ENCODE peak calls at places on chromosomes 2 and 18, in five cellular contexts. R, I, D, C and G are unnamed samples.

GRCh38 chr18:78758496-78758895 is 221.1 kb upstream of the SALL3 start:
- DNase-seq in R (no peak), I (no peak), D (no peak), C (no peak), G (no peak)

GRCh38 chr2:43139996-43140621 is 86.3 kb downstream of the ZFP36L2 start:
- DNase-seq in R (peak; percentile 67), I (peak; percentile 59), D (no peak), C (peak; percentile 64), G (no peak)

GRCh38 chr18:77054606-77055428 is 77.8 kb downstream of the MBP start:
- DNase-seq in R (peak; percentile 91), I (peak; percentile 87), D (peak; percentile 66), C (peak; percentile 84), G (no peak)

GRCh38 chr2:218282173-218282991 is 9.9 kb downstream of the TMBIM1 start:
- DNase-seq in R (peak; percentile 79), I (peak; percentile 91), D (no peak), C (no peak), G (no peak)

GRCh38 chr2:98043101-98043500 is 43.9 kb upstream of the VWA3B start:
- DNase-seq in R (no peak), I (no peak), D (no peak), C (no peak), G (no peak)

GRCh38 chr18:35347991-35348390 is 3.8 kb upstream of the ZNF24 start:
- DNase-seq in R (no peak), I (no peak), D (no peak), C (no peak), G (no peak)

GRCh38 chr2:42895134-42895795 is 102.9 kb upstream of the HAAO start:
- DNase-seq in R (no peak), I (no peak), D (no peak), C (no peak), G (no peak)

GRCh38 chr18:21205695-21206094 is 36.3 kb upstream of the GREB1L start:
- DNase-seq in R (no peak), I (no peak), D (no peak), C (no peak), G (no peak)

GRCh38 chr2:235569837-235570236 is 76.0 kb downstream of the AGAP1 start:
- DNase-seq in R (no peak), I (no peak), D (no peak), C (no peak), G (no peak)

GRCh38 chr2:178233428-178233827 is 39.1 kb downstream of the OSBPL6 start:
- DNase-seq in R (no peak), I (no peak), D (no peak), C (no peak), G (no peak)

GRCh38 chr2:240277807-240278522 is 137.5 kb upstream of the OTOS start:
- DNase-seq in R (no peak), I (no peak), D (no peak), C (no peak), G (no peak)

GRCh38 chr2:230865324-230865765 is 603 bp downstream of the ITM2C start:
- DNase-seq in R (no peak), I (no peak), D (no peak), C (no peak), G (no peak)

GRCh38 chr18:23844991-23845680 is 155.9 kb downstream of the LAMA3 start:
- DNase-seq in R (no peak), I (no peak), D (no peak), C (no peak), G (no peak)

GRCh38 chr2:133843551-133843950 is 275.3 kb upstream of the NCKAP5 start:
- DNase-seq in R (no peak), I (no peak), D (no peak), C (no peak), G (no peak)

GRCh38 chr2:8138923-8139667 is 542.8 kb upstream of the ID2 start:
- DNase-seq in R (no peak), I (peak; percentile 82), D (no peak), C (no peak), G (no peak)

GRCh38 chr2:8597526-8598225 is 84.2 kb upstream of the ID2 start:
- DNase-seq in R (peak; percentile 33), I (no peak), D (no peak), C (no peak), G (no peak)

GRCh38 chr18:21315741-21316187 is 73.7 kb downstream of the GREB1L start:
- DNase-seq in R (no peak), I (no peak), D (no peak), C (no peak), G (no peak)

GRCh38 chr2:28344756-28345291 is 47.8 kb upstream of the FOSL2 start:
- DNase-seq in R (peak; percentile 56), I (no peak), D (no peak), C (peak; percentile 11), G (no peak)

GRCh38 chr18:31892936-31893335 is 50.0 kb downstream of the TRAPPC8 start:
- DNase-seq in R (no peak), I (no peak), D (no peak), C (no peak), G (no peak)

GRCh38 chr18:33839452-33840225 is 261.6 kb downstream of the ASXL3 start:
- DNase-seq in R (no peak), I (no peak), D (peak; percentile 1), C (no peak), G (peak; percentile 10)

GRCh38 chr2:197273485-197273884 is 37.1 kb downstream of the ANKRD44 start:
- DNase-seq in R (peak; percentile 73), I (no peak), D (no peak), C (no peak), G (no peak)

GRCh38 chr2:120231974-120232635 is 8.9 kb upstream of the TMEM185B start:
- DNase-seq in R (no peak), I (peak; percentile 59), D (no peak), C (no peak), G (no peak)

GRCh38 chr2:97718051-97718882 is 4.9 kb downstream of the ZAP70 start:
- DNase-seq in R (peak; percentile 56), I (peak; percentile 49), D (no peak), C (peak; percentile 12), G (no peak)

GRCh38 chr18:27235218-27235870 is 50.2 kb upstream of the CHST9 start:
- DNase-seq in R (no peak), I (no peak), D (no peak), C (no peak), G (no peak)

GRCh38 chr2:64644240-64645013 is 9.3 kb downstream of the SERTAD2 start:
- DNase-seq in R (peak; percentile 84), I (peak; percentile 85), D (peak; percentile 91), C (peak; percentile 82), G (no peak)

GRCh38 chr2:181790716-181791649 is 100.5 kb upstream of the ITPRID2 start:
- DNase-seq in R (no peak), I (no peak), D (peak; percentile 68), C (no peak), G (peak; percentile 99)

GRCh38 chr2:130963058-130963848 is 126.5 kb downstream of the ARHGEF4 start:
- DNase-seq in R (no peak), I (no peak), D (no peak), C (no peak), G (no peak)

GRCh38 chr2:117199511-117199910 is 615.0 kb upstream of the DDX18 start:
- DNase-seq in R (no peak), I (no peak), D (no peak), C (no peak), G (no peak)

GRCh38 chr2:152432206-152432653 is 97.3 kb downstream of the FMNL2 start:
- DNase-seq in R (no peak), I (no peak), D (peak; percentile 35), C (no peak), G (peak; percentile 85)

GRCh38 chr18:38663270-38663669 is 1097.7 kb upstream of the CELF4 start:
- DNase-seq in R (no peak), I (no peak), D (no peak), C (no peak), G (no peak)

GRCh38 chr2:235495373-235496238 is 1.8 kb downstream of the AGAP1 start:
- DNase-seq in R (no peak), I (no peak), D (no peak), C (no peak), G (no peak)

DNA sequence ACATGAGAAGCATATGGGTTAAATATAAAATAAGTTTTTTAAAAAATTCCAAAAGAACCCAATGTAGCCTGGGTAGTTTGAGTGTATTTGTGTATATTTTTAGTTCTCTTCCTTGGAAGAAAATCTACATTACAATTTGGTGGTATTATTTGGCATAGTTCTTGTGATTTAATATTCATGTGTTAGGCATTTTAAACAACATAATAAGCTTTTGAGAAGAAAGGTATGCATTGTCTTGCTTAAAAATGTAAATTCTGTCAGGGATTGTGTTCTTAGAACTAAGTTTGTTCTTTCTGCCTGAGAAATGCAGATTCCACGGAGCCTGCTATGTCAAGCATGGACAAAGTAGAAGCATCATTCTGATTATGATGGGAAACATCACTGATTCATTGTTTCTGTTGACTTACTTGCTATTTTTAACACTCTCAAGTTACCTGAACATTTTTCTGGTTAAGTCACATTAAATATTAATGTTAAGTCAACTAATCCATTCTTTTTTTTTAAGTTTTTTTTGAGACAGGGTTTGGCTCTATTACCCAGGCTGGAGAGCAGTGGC is 49.4 kb downstream of the TNFRSF11A start:
- DNase-seq in R (no peak), I (no peak), D (no peak), C (no peak), G (no peak)
- H3K27ac ChIP-seq in R (no peak overlapping the region), I (no peak overlapping the region), D (no peak overlapping the region), C (no peak overlapping the region), G (no peak overlapping the region)

GRCh38 chr2:17539596-17539992 is 902 bp upstream of the VSNL1 start:
- DNase-seq in R (no peak), I (no peak), D (no peak), C (peak; percentile 20), G (no peak)

GRCh38 chr2:17539993-17540812 is at the start of gene VSNL1:
- DNase-seq in R (peak; percentile 80), I (peak; percentile 82), D (no peak), C (peak; percentile 73), G (peak; percentile 75)

GRCh38 chr2:17541514-17541950 is 1.0 kb downstream of the VSNL1 start:
- DNase-seq in R (no peak), I (no peak), D (no peak), C (no peak), G (no peak)

GRCh38 chr2:17542471-17542870 is 2.0 kb downstream of the VSNL1 start:
- DNase-seq in R (no peak), I (no peak), D (no peak), C (no peak), G (no peak)

GRCh38 chr2:17540813-17541513 is 467 bp downstream of the VSNL1 start:
- DNase-seq in R (no peak), I (no peak), D (no peak), C (no peak), G (no peak)
- H3K27ac ChIP-seq in R (no peak overlapping the region), I (no peak overlapping the region), D (no peak overlapping the region), C (peak overlapping the region; percentile 91), G (peak overlapping the region; percentile 85)

GRCh38 chr2:111884592-111884964 is 585 bp upstream of the ANAPC1 start:
- DNase-seq in R (no peak), I (no peak), D (no peak), C (no peak), G (no peak)
- H3K27ac ChIP-seq in R (peak overlapping the region; percentile 92), I (peak overlapping the region; percentile 78), D (peak overlapping the region; percentile 95), C (peak overlapping the region; percentile 87), G (peak overlapping the region; percentile 63)

GRCh38 chr18:37453754-37454153 is 111.8 kb downstream of the CELF4 start:
- DNase-seq in R (no peak), I (no peak), D (no peak), C (no peak), G (no peak)
- H3K27ac ChIP-seq in R (peak overlapping the region; percentile 58), I (no peak overlapping the region), D (no peak overlapping the region), C (no peak overlapping the region), G (no peak overlapping the region)

GRCh38 chr2:207225773-207226172 is 60.0 kb upstream of the KLF7 start:
- DNase-seq in R (no peak), I (no peak), D (no peak), C (no peak), G (no peak)
- H3K27ac ChIP-seq in R (no peak overlapping the region), I (no peak overlapping the region), D (no peak overlapping the region), C (peak overlapping the region; percentile 62), G (peak overlapping the region; percentile 52)